ENCODE peak calls at places on chromosomes 1 and 21, in eight cellular contexts. Y is lower lobe of right lung; V is dorsolateral prefrontal cortex; T is activated T-helper 1 cell treated with anti-CD3 and anti-CD28 coated beads, Interleukin-12 subunit alpha, Interleukin-12 subunit beta, Interleukin-2, Interleukin-4 antibody, amounts not matched to agents 30 ng/mL and 10 ng/mL and 1 ng/mL, durations not matched to agents 14 hours and 24 hours and 36 hours; G is CD8-positive, alpha-beta T cell; W is endothelial cell; A is activated T-helper 2 cell treated with anti-CD3 and anti-CD28 coated beads, Interferon-gamma antibody, Interleukin-2, Interleukin-4, amounts not matched to agents 10 μg/mL and 5 μg/mL and 100 μg/mL, durations not matched to agents 14 hours and 24 hours and 36 hours; M is WTC11. P is an unnamed sample.
A peak's percentile ranks its signal among the peaks of the same experiment; 100 is the strongest.

GRCh38 chr1:115067460-115067859 is 21.8 kb downstream of the TSPAN2 start:
- DNase-seq in Y (no peak), V (peak; percentile 68), T (no peak), G (no peak), W (no peak), A (no peak), M (no peak), P (no peak)

GRCh38 chr1:164240081-164240480 is 318.9 kb upstream of the PBX1 start:
- DNase-seq in Y (no peak), V (no peak), T (no peak), G (no peak), W (no peak), A (no peak), M (peak; percentile 38), P (no peak)

GRCh38 chr1:207754011-207754410 is 2.2 kb downstream of the CD46 start:
- DNase-seq in Y (no peak), V (no peak), T (no peak), G (no peak), W (no peak), A (no peak), M (no peak), P (no peak)

GRCh38 chr1:27374687-27375086 is at the start of gene FCN3:
- DNase-seq in Y (no peak), V (no peak), T (no peak), G (no peak), W (no peak), A (no peak), M (no peak), P (no peak)

GRCh38 chr1:192604979-192605620 is 29.5 kb downstream of the RGS1 start:
- DNase-seq in Y (no peak), V (no peak), T (no peak), G (no peak), W (no peak), A (no peak), M (no peak), P (no peak)

GRCh38 chr1:35298464-35298863 is 30.0 kb downstream of the ZMYM4 start:
- DNase-seq in Y (no peak), V (no peak), T (peak; percentile 5), G (no peak), W (peak; percentile 43), A (no peak), M (peak; percentile 28), P (no peak)

GRCh38 chr1:180179162-180179957 is 24.7 kb downstream of the QSOX1 start:
- DNase-seq in Y (peak; percentile 10), V (no peak), T (no peak), G (no peak), W (no peak), A (no peak), M (no peak), P (no peak)

GRCh38 chr1:42176902-42177519 is 12.5 kb upstream of the GUCA2A start:
- DNase-seq in Y (no peak), V (no peak), T (no peak), G (no peak), W (no peak), A (no peak), M (peak; percentile 58), P (no peak)

GRCh38 chr1:228085287-228085926 is 2.9 kb downstream of the ARF1 start:
- DNase-seq in Y (peak; percentile 49), V (peak; percentile 5), T (no peak), G (no peak), W (no peak), A (no peak), M (no peak), P (no peak)

GRCh38 chr1:214466759-214467585 is 84.4 kb downstream of the PTPN14 start:
- DNase-seq in Y (no peak), V (no peak), T (no peak), G (no peak), W (no peak), A (no peak), M (no peak), P (no peak)

GRCh38 chr1:27122652-27123051 is 32.3 kb downstream of the SLC9A1 start:
- DNase-seq in Y (peak; percentile 70), V (peak; percentile 83), T (no peak), G (no peak), W (no peak), A (no peak), M (no peak), P (no peak)

GRCh38 chr21:25568230-25568629 is 39.1 kb downstream of the MRPL39 start:
- DNase-seq in Y (peak; percentile 57), V (no peak), T (no peak), G (no peak), W (peak; percentile 39), A (no peak), M (no peak), P (no peak)

GRCh38 chr1:97252076-97252475 is 530.5 kb downstream of the PTBP2 start:
- DNase-seq in Y (no peak), V (no peak), T (no peak), G (no peak), W (no peak), A (no peak), M (no peak), P (peak; percentile 4)

GRCh38 chr21:35932232-35932911 is 128.0 kb downstream of the SETD4 start:
- DNase-seq in Y (peak; percentile 48), V (peak; percentile 45), T (no peak), G (no peak), W (no peak), A (no peak), M (no peak), P (no peak)

GRCh38 chr1:155181371-155182051 is 7.9 kb downstream of the TRIM46 start:
- DNase-seq in Y (peak; percentile 54), V (no peak), T (no peak), G (no peak), W (no peak), A (no peak), M (no peak), P (no peak)

GRCh38 chr1:186757851-186758250 is 70.9 kb upstream of the PLA2G4A start:
- DNase-seq in Y (no peak), V (no peak), T (no peak), G (no peak), W (no peak), A (no peak), M (no peak), P (no peak)

GRCh38 chr1:36834586-36834985 is 199.7 kb downstream of the GRIK3 start:
- DNase-seq in Y (no peak), V (no peak), T (no peak), G (no peak), W (no peak), A (no peak), M (no peak), P (no peak)

GRCh38 chr1:7539772-7540175 is 231.3 kb upstream of the VAMP3 start:
- DNase-seq in Y (peak; percentile 63), V (no peak), T (no peak), G (no peak), W (peak; percentile 66), A (peak; percentile 18), M (peak; percentile 88), P (peak; percentile 21)

GRCh38 chr1:11629184-11629583 is 25.0 kb downstream of the FBXO2 start:
- DNase-seq in Y (no peak), V (no peak), T (no peak), G (no peak), W (no peak), A (no peak), M (no peak), P (no peak)

GRCh38 chr21:19913995-19914394 is 1084.2 kb upstream of the NCAM2 start:
- DNase-seq in Y (no peak), V (no peak), T (no peak), G (no peak), W (no peak), A (no peak), M (no peak), P (no peak)

GRCh38 chr21:46006547-46007497 is 25.3 kb downstream of the COL6A1 start:
- DNase-seq in Y (peak; percentile 37), V (no peak), T (no peak), G (no peak), W (no peak), A (peak; percentile 3), M (peak; percentile 11), P (no peak)

GRCh38 chr1:22633697-22634463 is 2.5 kb upstream of the C1QA start:
- DNase-seq in Y (no peak), V (no peak), T (no peak), G (no peak), W (no peak), A (no peak), M (no peak), P (no peak)

GRCh38 chr1:22627331-22627730 is 9.1 kb upstream of the C1QA start:
- DNase-seq in Y (no peak), V (no peak), T (no peak), G (no peak), W (no peak), A (no peak), M (no peak), P (no peak)

GRCh38 chr1:157363660-157364140 is 188.6 kb downstream of the FCRL5 start:
- DNase-seq in Y (no peak), V (no peak), T (no peak), G (no peak), W (peak; percentile 14), A (no peak), M (peak; percentile 47), P (no peak)

GRCh38 chr1:2110738-2111673 is 60.8 kb downstream of the PRKCZ start:
- DNase-seq in Y (peak; percentile 40), V (no peak), T (no peak), G (no peak), W (no peak), A (no peak), M (no peak), P (no peak)

GRCh38 chr1:83574749-83575148 is 424.2 kb downstream of the TTLL7 start:
- DNase-seq in Y (no peak), V (no peak), T (no peak), G (no peak), W (no peak), A (no peak), M (no peak), P (no peak)

GRCh38 chr1:182418929-182419328 is 18.5 kb upstream of the TEDDM1 start:
- DNase-seq in Y (no peak), V (no peak), T (no peak), G (no peak), W (no peak), A (no peak), M (no peak), P (no peak)

P was measured in NK-92 treated with Interleukin-12 subunit alpha and Interleukin-12 subunit beta, amount 100 ng/mL, for 24 hours.